ENCODE peak calls at places on chromosomes 3 and 15, in six cellular contexts. M is esophagus squamous epithelium, J is IMR-90, S is transverse colon, U is sigmoid colon, O is astrocyte of the spinal cord. Q is an unnamed sample.

GRCh38 chr3:40172560-40172959 is 136.9 kb upstream of the EIF1B start:
- DNase-seq in U (no peak), S (no peak), J (no peak), O (no peak), M (no peak), Q (no peak)

GRCh38 chr3:17235311-17235710 is 350.6 kb downstream of the PLCL2 start:
- DNase-seq in S (no peak), M (no peak), O (no peak), J (no peak), U (no peak), Q (no peak)

GRCh38 chr3:78666458-78666800 is 1101.4 kb downstream of the ROBO1 start:
- DNase-seq in U (no peak), M (no peak), O (peak), J (peak), S (no peak), Q (peak)

GRCh38 chr3:1214928-1215327 is 122.1 kb downstream of the CNTN6 start:
- DNase-seq in J (peak), S (no peak), M (no peak), O (peak), U (no peak), Q (no peak)

GRCh38 chr3:12963869-12964712 is 109.1 kb downstream of the IQSEC1 start:
- DNase-seq in J (peak), S (no peak), O (peak), U (no peak), M (no peak), Q (no peak)

GRCh38 chr3:115927210-115927609 is 303.9 kb downstream of the GAP43 start:
- DNase-seq in M (no peak), O (no peak), U (no peak), S (no peak), J (no peak), Q (no peak)

GRCh38 chr3:113912551-113913246 is 35.1 kb upstream of the ZDHHC23 start:
- DNase-seq in J (peak), S (peak), U (no peak), O (peak), M (no peak), Q (peak)

GRCh38 chr3:134681527-134681910 is 30.7 kb upstream of the KY start:
- DNase-seq in S (no peak), O (no peak), M (no peak), U (no peak), J (no peak), Q (no peak)

GRCh38 chr3:111903067-111903511 is 44.0 kb downstream of the PHLDB2 start:
- DNase-seq in J (peak), M (no peak), O (peak), S (no peak), U (no peak), Q (peak)

GRCh38 chr15:72554471-72555425 is 80.6 kb downstream of the ARIH1 start:
- DNase-seq in O (peak), S (no peak), U (no peak), M (no peak), J (peak), Q (peak)

GRCh38 chr15:71651750-71652186 is 158.6 kb upstream of the NR2E3 start:
- DNase-seq in O (peak), S (peak), J (peak), M (no peak), U (no peak), Q (peak)

GRCh38 chr15:73575636-73576247 is 57.4 kb downstream of the NPTN start:
- DNase-seq in U (peak), O (peak), S (no peak), M (peak), J (peak), Q (peak)

GRCh38 chr3:182808041-182808765 is 14.9 kb downstream of the ATP11B start:
- DNase-seq in O (no peak), U (no peak), J (no peak), M (no peak), S (no peak), Q (no peak)

GRCh38 chr3:117141821-117142220 is 432.2 kb downstream of the TUSC7 start:
- DNase-seq in J (no peak), U (no peak), M (no peak), O (no peak), S (no peak), Q (no peak)

GRCh38 chr15:77420610-77421369 is at the start of gene HMG20A:
- DNase-seq in S (peak), M (peak), U (peak), O (peak), J (peak), Q (peak)

GRCh38 chr3:143099690-143100089 is 19.9 kb upstream of the CHST2 start:
- DNase-seq in S (no peak), O (no peak), J (no peak), U (no peak), M (no peak), Q (no peak)

GRCh38 chr15:78070049-78070698 is 7.3 kb downstream of the TBC1D2B start:
- DNase-seq in M (no peak), U (peak), O (no peak), S (peak), J (no peak), Q (peak)

GRCh38 chr3:74415731-74416130 is 198.7 kb downstream of the CNTN3 start:
- DNase-seq in M (no peak), J (no peak), U (no peak), O (no peak), S (no peak), Q (no peak)

GRCh38 chr3:16587703-16588070 is 17.5 kb downstream of the DAZL start:
- DNase-seq in S (no peak), U (no peak), J (peak), O (peak), M (no peak), Q (no peak)

GRCh38 chr3:775178-775885 is 317.5 kb upstream of the CNTN6 start:
- DNase-seq in M (no peak), S (no peak), U (no peak), O (no peak), J (no peak), Q (peak)

GRCh38 chr3:73279-73678 is 123.3 kb upstream of the CHL1 start:
- DNase-seq in M (no peak), J (no peak), U (no peak), S (no peak), O (no peak), Q (no peak)

GRCh38 chr15:73009306-73010091 is 42.8 kb upstream of the NEO1 start:
- DNase-seq in O (no peak), M (no peak), U (no peak), S (no peak), J (no peak), Q (peak)

GRCh38 chr3:48397767-48398681 is 26.0 kb downstream of the FBXW12 start:
- DNase-seq in S (no peak), U (no peak), O (no peak), M (no peak), J (no peak), Q (no peak)

GRCh38 chr3:64888165-64888564 is 200.4 kb upstream of the ADAMTS9 start:
- DNase-seq in O (no peak), J (peak), U (no peak), M (no peak), S (no peak), Q (no peak)

GRCh38 chr3:135084404-135084803 is 289.3 kb downstream of the EPHB1 start:
- DNase-seq in S (no peak), O (peak), J (no peak), M (no peak), U (no peak), Q (no peak)

GRCh38 chr3:14768881-14769280 is 49.9 kb upstream of the FGD5 start:
- DNase-seq in J (no peak), O (no peak), U (no peak), M (no peak), S (no peak), Q (no peak)

GRCh38 chr3:126320517-126321293 is 36.5 kb downstream of the KLF15 start:
- DNase-seq in M (no peak), O (no peak), S (no peak), U (no peak), J (no peak), Q (no peak)

GRCh38 chr3:133856316-133856715 is 39.4 kb downstream of the RAB6B start:
- DNase-seq in O (no peak), J (peak), S (no peak), M (no peak), U (no peak), Q (no peak)

GRCh38 chr3:171173732-171174131 is 147.2 kb upstream of the SLC2A2 start:
- DNase-seq in M (no peak), J (no peak), S (no peak), O (no peak), U (peak), Q (no peak)

GRCh38 chr3:182978387-182978786 is 2.0 kb downstream of the DCUN1D1 start:
- DNase-seq in S (no peak), M (no peak), J (no peak), U (no peak), O (no peak), Q (no peak)

GRCh38 chr15:95296626-95297025 is 1033.9 kb upstream of the NR2F2 start:
- DNase-seq in S (no peak), U (no peak), O (no peak), J (no peak), M (no peak), Q (no peak)

GRCh38 chr3:35562141-35562540 is 77.2 kb upstream of the ARPP21 start:
- DNase-seq in U (no peak), M (no peak), J (no peak), S (no peak), O (no peak), Q (no peak)

GRCh38 chr3:72482589-72483249 is 365.5 kb downstream of the SHQ1 start:
- DNase-seq in S (peak), O (peak), U (peak), M (peak), J (peak), Q (peak)

GRCh38 chr3:157572559-157573270 is 69.5 kb upstream of the VEPH1 start:
- DNase-seq in J (peak), M (no peak), O (peak), S (peak), U (no peak), Q (peak)

GRCh38 chr15:24761704-24762302 is 86.2 kb downstream of the NPAP1 start:
- DNase-seq in U (no peak), M (no peak), J (peak), O (peak), S (no peak), Q (peak)

DNA sequence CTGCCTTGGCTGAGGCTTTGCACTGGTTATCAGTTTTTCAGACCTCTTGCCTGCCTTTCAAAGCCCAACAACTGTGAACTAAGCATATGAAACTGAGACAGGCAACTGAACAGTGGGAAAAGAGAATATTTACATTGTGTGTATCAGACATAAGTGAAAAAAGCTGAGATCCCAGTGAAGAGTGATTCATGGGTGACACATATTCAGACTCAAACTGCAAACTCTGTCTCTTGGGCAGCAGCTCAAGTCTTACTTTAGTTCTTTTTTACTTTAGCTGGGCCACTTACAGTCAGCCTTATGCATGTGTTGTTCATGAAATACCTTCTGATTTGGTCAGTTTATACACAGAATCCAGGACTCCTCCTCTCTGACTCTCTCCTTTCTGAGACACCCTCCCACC is 19.2 kb downstream of the SUCLG2 start:
- DNase-seq in J (peak), M (no peak), O (peak), U (no peak), S (no peak), Q (peak)
- H3K4me3 ChIP-seq in J (no peak), M (no peak), O (no peak), U (no peak), S (no peak), Q (no peak)

GRCh38 chr15:48250640-48251076 is 44.6 kb downstream of the SLC12A1 start:
- DNase-seq in U (no peak), M (no peak), J (peak), S (peak), O (peak), Q (peak)
- TF ChIP-seq CTCF in U (peak), M (peak), J (peak), S (peak), O (peak), Q (peak)

DNA sequence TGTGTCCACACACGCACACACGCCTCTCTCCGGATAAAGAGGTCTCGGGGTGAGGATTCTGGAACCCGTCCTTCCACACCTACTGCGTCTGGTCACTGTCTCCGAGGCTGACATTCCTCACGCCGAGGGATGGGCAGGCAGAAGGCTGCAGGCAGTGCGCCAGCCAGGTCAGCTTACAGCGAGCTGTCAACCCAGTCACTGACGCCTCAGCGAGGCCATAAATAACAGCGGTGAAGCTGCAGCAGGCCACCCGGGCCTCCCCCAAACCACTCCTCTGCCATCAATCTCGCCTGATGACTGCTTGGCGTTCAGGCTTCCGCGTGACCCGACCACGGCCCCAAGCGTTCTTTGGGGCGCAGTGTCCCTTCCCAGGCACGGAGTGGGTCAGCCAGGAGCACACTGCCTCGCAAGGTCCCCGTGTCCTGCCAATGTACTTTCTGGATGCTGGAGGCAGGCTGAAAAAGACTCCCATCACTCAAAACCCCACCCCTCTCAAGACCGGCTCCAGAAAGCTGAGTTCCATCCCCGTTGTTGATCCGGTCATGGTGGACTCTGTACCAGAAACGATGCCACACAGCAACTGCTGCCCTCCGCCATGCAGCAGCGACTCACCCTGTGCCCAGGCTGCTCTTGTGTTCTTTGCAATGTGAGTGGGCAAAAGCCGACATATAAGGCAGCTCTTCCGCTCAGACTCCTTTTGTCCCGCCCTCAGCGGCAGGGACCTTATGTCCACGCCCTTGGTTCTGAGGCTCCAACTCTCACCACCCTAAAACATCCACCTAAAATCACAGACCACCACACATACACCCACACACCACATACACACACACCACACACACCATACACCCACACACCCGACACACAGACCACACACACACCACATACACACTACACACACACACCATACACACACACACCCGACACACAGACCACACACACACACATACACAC is 27.1 kb downstream of the CPN2 start:
- DNase-seq in J (peak), S (peak), O (peak), M (no peak), U (peak), Q (peak)
- H3K4me3 ChIP-seq in J (no peak), S (peak), O (no peak), M (no peak), U (no peak), Q (no peak)

DNA sequence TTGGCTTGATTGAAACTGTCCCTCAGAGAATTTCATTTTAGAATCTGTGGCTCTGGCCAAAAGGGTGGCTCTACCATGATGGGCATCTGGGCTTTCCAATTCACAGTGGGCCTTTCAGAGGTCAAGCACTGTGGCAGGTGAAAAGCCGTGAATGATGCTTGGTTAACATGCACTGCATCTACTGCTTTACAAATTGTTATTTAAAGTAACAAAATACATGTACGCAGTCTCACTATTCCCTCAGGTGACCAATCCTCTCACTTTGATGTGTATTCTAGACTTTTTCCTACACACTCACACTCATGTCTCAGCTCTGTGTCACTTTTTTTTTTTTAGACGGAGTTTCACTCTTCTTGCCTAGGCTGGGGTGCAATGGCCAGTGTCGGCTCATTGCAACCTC is 70.5 kb downstream of the MGLL start:
- DNase-seq in S (no peak), U (no peak), J (no peak), M (no peak), O (no peak), Q (no peak)
- TF ChIP-seq CTCF in S (no peak), U (no peak), J (no peak), M (no peak), O (no peak), Q (no peak)

DNA sequence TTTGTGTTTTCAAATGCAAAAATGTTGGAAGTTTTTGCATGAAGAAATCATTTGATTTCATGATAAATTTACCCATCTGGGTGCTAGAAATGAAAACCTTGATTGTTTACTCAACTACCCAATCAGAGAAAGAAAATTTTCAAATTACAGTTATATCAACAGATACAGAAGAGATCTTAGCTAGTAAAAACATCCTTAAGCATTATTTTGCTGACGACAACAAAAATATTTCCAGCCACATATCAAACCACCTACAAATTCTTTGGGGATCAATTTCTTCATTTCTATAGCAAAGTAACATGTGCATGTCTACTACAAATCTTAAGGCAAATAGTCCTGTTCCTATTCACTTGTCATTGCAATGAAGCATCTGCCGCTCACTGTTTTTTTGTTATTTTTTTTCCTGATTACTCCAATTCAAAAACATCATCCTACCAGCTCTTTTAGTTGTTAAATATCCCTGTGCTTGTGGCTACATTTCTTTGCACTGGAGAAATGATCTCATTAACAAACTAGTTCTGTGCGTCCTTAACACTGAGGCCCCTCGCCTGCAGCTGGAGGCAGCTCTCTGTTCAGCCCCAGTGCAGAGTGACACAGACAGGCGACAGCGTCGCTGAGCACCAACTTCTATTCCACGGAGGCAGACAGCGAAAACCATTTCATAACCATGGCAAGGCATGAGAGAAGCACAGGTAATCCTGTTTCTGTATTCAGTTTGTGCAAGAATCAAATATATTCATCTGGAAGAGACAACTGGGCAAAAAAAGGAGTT is 530.4 kb downstream of the ZIC1 start:
- DNase-seq in J (no peak), S (no peak), O (peak), U (no peak), M (no peak), Q (no peak)
- H3K4me3 ChIP-seq in J (no peak), S (no peak), O (peak), U (no peak), M (no peak), Q (no peak)

GRCh38 chr3:194604126-194604525 is 29.1 kb downstream of the TMEM44 start:
- DNase-seq in M (no peak), J (no peak), U (no peak), O (no peak), S (no peak), Q (no peak)

GRCh38 chr3:194606163-194606562 is 27.1 kb downstream of the TMEM44 start:
- DNase-seq in J (no peak), S (no peak), O (no peak), M (no peak), U (no peak), Q (no peak)

GRCh38 chr3:194598771-194599557 is 34.3 kb downstream of the TMEM44 start:
- DNase-seq in U (no peak), M (no peak), J (peak), S (no peak), O (peak), Q (no peak)

GRCh38 chr3:194604837-194605236 is 28.4 kb downstream of the TMEM44 start:
- DNase-seq in S (no peak), O (no peak), M (no peak), U (no peak), J (no peak), Q (no peak)

DNA sequence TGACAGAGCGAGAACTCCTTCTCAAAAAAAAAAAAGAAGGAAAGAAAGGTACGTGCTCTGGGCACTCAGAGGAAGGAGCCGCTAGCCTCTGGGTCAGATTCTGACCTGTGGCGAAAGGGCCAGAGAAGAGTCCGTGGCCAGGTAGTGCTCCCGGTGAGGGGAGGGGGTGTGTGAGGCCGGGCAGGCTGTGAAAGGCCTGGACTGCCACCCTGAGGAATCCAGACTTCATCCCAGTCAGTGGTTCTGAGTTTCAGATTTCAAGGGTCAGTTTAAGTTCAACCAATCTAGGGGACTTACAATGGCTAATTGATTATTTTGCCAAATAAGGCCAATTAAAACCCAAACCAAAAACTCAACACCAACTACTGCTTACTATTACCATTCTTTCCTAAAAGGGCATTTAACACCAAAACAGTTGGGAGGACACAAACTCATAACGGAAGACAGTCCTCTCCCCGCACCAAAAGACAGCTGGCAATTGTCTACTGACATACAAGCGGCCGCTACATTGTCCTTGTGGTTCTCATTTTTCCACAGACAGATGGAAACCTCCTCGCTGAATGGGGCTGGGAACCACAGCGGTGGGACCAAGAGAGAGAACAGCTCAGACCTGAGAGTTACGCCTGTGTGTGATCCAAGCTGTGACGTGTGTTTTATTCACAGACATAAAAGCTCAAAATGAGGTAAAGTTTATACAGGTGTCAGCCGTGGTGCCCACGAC is 30.5 kb downstream of the TMEM44 start:
- DNase-seq in J (peak), O (no peak), M (no peak), S (no peak), U (no peak), Q (no peak)
- TF ChIP-seq CTCF in J (peak), O (no peak), M (no peak), S (no peak), U (no peak), Q (no peak)

GRCh38 chr15:96359371-96359771 is 28.9 kb downstream of the NR2F2 start:
- DNase-seq in U (no peak), J (no peak), S (no peak), M (no peak), O (no peak), Q (no peak)
- H3K4me3 ChIP-seq in U (no peak), J (no peak), S (no peak), M (peak), O (no peak), Q (peak)

GRCh38 chr3:168801792-168802191 is 706.1 kb upstream of the GOLIM4 start:
- DNase-seq in M (no peak), O (peak), U (no peak), S (no peak), J (peak), Q (peak)
- TF ChIP-seq CTCF in M (no peak), O (no peak), U (no peak), S (no peak), J (no peak), Q (no peak)

Q was measured in epithelial cell of esophagus.